ENCODE peak calls at places on chromosomes 7 and 10, in five cellular contexts. I is fibroblast of pulmonary artery, H is H9, A is activated T-cell treated with anti-CD3 and anti-CD28 coated beads for 1 hour, E is EL. P is an unnamed sample.

GRCh38 chr7:15489383-15489782 is 72.4 kb downstream of the AGMO start:
- DNase-seq in A (no peak), H (no peak), I (no peak), E (no peak), P (no peak)

GRCh38 chr7:7982904-7983303 is 14.3 kb downstream of the GLCCI1 start:
- DNase-seq in A (no peak), I (no peak), E (no peak), H (no peak), P (no peak)

GRCh38 chr7:116957874-116958273 is 4.6 kb downstream of the ST7 start:
- DNase-seq in A (no peak), E (no peak), H (no peak), I (no peak), P (no peak)

GRCh38 chr10:124124123-124124768 is 30.8 kb upstream of the CHST15 start:
- DNase-seq in I (no peak), H (no peak), E (peak), A (no peak), P (no peak)

GRCh38 chr7:134905375-134905774 is 80.9 kb upstream of the AGBL3 start:
- DNase-seq in I (peak), E (peak), H (no peak), A (no peak), P (no peak)

GRCh38 chr7:117014673-117015133 is 61.4 kb downstream of the ST7 start:
- DNase-seq in I (peak), A (peak), E (no peak), H (no peak), P (no peak)

GRCh38 chr10:115861864-115862263 is 411.1 kb downstream of the GFRA1 start:
- DNase-seq in E (peak), H (no peak), A (no peak), I (no peak), P (no peak)

GRCh38 chr7:78542981-78543380 is 744.4 kb downstream of the PHTF2 start:
- DNase-seq in E (no peak), I (no peak), H (no peak), A (no peak), P (no peak)

GRCh38 chr10:125095776-125096175 is 64.6 kb downstream of the CTBP2 start:
- DNase-seq in I (no peak), A (no peak), H (no peak), E (no peak), P (no peak)

GRCh38 chr10:58326967-58327381 is 7.8 kb upstream of the UBE2D1 start:
- DNase-seq in E (peak), H (peak), A (no peak), I (peak), P (no peak)

GRCh38 chr7:120941064-120941463 is 9.5 kb upstream of the ING3 start:
- DNase-seq in I (peak), E (no peak), A (no peak), H (no peak), P (no peak)

GRCh38 chr10:110540038-110540437 is 27.5 kb upstream of the SMC3 start:
- DNase-seq in I (no peak), A (no peak), E (no peak), H (no peak), P (no peak)

GRCh38 chr10:131425752-131426529 is 114.4 kb upstream of the TCERG1L start:
- DNase-seq in H (no peak), I (no peak), A (no peak), E (no peak), P (no peak)

GRCh38 chr7:34354906-34355305 is 303.1 kb upstream of the NPSR1 start:
- DNase-seq in E (peak), I (peak), A (no peak), H (no peak), P (no peak)

GRCh38 chr10:70430489-70431445 is 10.7 kb downstream of the NODAL start:
- DNase-seq in H (peak), E (no peak), I (peak), A (no peak), P (no peak)

GRCh38 chr10:130459851-130460490 is 323.8 kb downstream of the GLRX3 start:
- DNase-seq in H (peak), A (no peak), E (no peak), I (no peak), P (no peak)

GRCh38 chr10:29926649-29927048 is 132.7 kb downstream of the JCAD start:
- DNase-seq in I (peak), E (peak), A (no peak), H (no peak), P (no peak)

GRCh38 chr10:21495686-21496284 is 29.7 kb downstream of the SKIDA1 start:
- DNase-seq in A (peak), H (peak), I (peak), E (peak), P (peak)

GRCh38 chr10:19097151-19097550 is 48.5 kb downstream of the MALRD1 start:
- DNase-seq in H (no peak), I (peak), A (no peak), E (no peak), P (no peak)

GRCh38 chr7:135508853-135509588 is 881 bp downstream of the CNOT4 start:
- DNase-seq in I (peak), H (peak), E (peak), A (peak), P (peak)

GRCh38 chr7:143882020-143882610 is 19.9 kb downstream of the TCAF1 start:
- DNase-seq in E (peak), I (peak), H (peak), A (no peak), P (no peak)

GRCh38 chr7:156475666-156476065 is 164.9 kb upstream of the RNF32 start:
- DNase-seq in A (no peak), E (peak), I (peak), H (no peak), P (no peak)

GRCh38 chr10:7417103-7417623 is 6.3 kb upstream of the SFMBT2 start:
- DNase-seq in H (no peak), A (no peak), E (peak), I (peak), P (no peak)

GRCh38 chr7:158398750-158399149 is 188.9 kb downstream of the PTPRN2 start:
- DNase-seq in A (no peak), E (no peak), H (no peak), I (no peak), P (no peak)

GRCh38 chr10:82572686-82573226 is 697.8 kb downstream of the NRG3 start:
- DNase-seq in E (no peak), H (no peak), A (no peak), I (no peak), P (no peak)

GRCh38 chr10:132138133-132138532 is 48.6 kb upstream of the DPYSL4 start:
- DNase-seq in I (no peak), E (no peak), H (no peak), A (no peak), P (no peak)

GRCh38 chr10:92574545-92575377 is 868 bp upstream of the IDE start:
- DNase-seq in I (peak), A (no peak), E (no peak), H (no peak), P (no peak)

GRCh38 chr10:22010973-22011408 is 7.5 kb upstream of the DNAJC1 start:
- DNase-seq in A (no peak), E (peak), H (no peak), I (peak), P (no peak)